ENCODE peak calls at places on chromosome 15, in five cellular contexts. W is HepG2, J is A549, T is K562, I is H1. L is an unnamed sample.
A peak's percentile ranks its signal among the peaks of the same experiment; 100 is the strongest.

GRCh38 chr15:84022516-84022915 is 213.1 kb upstream of the GOLGA6L4 start:
- DNase-seq in I (no peak), W (no peak), J (no peak), T (no peak), L (no peak)

GRCh38 chr15:68676011-68676605 is 97.3 kb downstream of the CORO2B start:
- DNase-seq in T (no peak), I (no peak), J (peak; percentile 27), W (no peak), L (no peak)

GRCh38 chr15:89021224-89021623 is 67.0 kb upstream of the ABHD2 start:
- DNase-seq in J (no peak), I (no peak), W (no peak), T (no peak), L (no peak)

GRCh38 chr15:57923750-57924149 is 141.8 kb downstream of the ALDH1A2 start:
- DNase-seq in J (no peak), T (no peak), W (no peak), I (no peak), L (no peak)

GRCh38 chr15:95931619-95932018 is 398.9 kb upstream of the NR2F2 start:
- DNase-seq in J (no peak), W (no peak), T (no peak), I (no peak), L (no peak)

GRCh38 chr15:40014390-40014789 is 24.6 kb downstream of the SRP14 start:
- DNase-seq in T (no peak), W (no peak), J (no peak), I (no peak), L (no peak)

GRCh38 chr15:52360229-52361203 is 64.9 kb upstream of the MYO5C start:
- DNase-seq in W (no peak), T (no peak), J (no peak), I (no peak), L (no peak)

GRCh38 chr15:75928680-75929608 is 25.3 kb downstream of the FBXO22 start:
- DNase-seq in J (peak; percentile 75), T (peak; percentile 28), I (no peak), W (peak; percentile 20), L (no peak)

GRCh38 chr15:44536298-44536961 is 517 bp upstream of the EIF3J start:
- DNase-seq in J (no peak), T (peak; percentile 85), I (peak; percentile 76), W (peak; percentile 77), L (no peak)

GRCh38 chr15:76196949-76197315 is 114.3 kb downstream of the ETFA start:
- DNase-seq in J (no peak), T (no peak), I (no peak), W (no peak), L (no peak)

GRCh38 chr15:32781781-32782180 is 64.0 kb downstream of the GREM1 start:
- DNase-seq in T (no peak), W (no peak), J (no peak), I (no peak), L (no peak)

GRCh38 chr15:101037090-101037830 is 118.1 kb downstream of the LRRK1 start:
- DNase-seq in J (no peak), W (no peak), T (no peak), I (no peak), L (no peak)

GRCh38 chr15:51132384-51133139 is 37.9 kb upstream of the TNFAIP8L3 start:
- DNase-seq in J (peak; percentile 69), I (no peak), W (peak; percentile 28), T (peak; percentile 51), L (no peak)

GRCh38 chr15:93495799-93496637 is 407.0 kb upstream of the RGMA start:
- DNase-seq in W (no peak), J (no peak), T (no peak), I (no peak), L (no peak)

GRCh38 chr15:31501074-31501473 is 174.4 kb downstream of the KLF13 start:
- DNase-seq in W (no peak), J (no peak), T (no peak), I (no peak), L (no peak)

GRCh38 chr15:34984884-34985630 is 3.0 kb downstream of the ZNF770 start:
- DNase-seq in J (no peak), T (no peak), I (no peak), W (peak; percentile 44), L (no peak)

GRCh38 chr15:59290311-59291213 is 82.1 kb downstream of the MYO1E start:
- DNase-seq in T (no peak), W (no peak), J (no peak), I (no peak), L (no peak)
- TF ChIP-seq HDAC2 in T (no peak), W (no peak), J (no peak), I (no peak), L (no peak)

DNA sequence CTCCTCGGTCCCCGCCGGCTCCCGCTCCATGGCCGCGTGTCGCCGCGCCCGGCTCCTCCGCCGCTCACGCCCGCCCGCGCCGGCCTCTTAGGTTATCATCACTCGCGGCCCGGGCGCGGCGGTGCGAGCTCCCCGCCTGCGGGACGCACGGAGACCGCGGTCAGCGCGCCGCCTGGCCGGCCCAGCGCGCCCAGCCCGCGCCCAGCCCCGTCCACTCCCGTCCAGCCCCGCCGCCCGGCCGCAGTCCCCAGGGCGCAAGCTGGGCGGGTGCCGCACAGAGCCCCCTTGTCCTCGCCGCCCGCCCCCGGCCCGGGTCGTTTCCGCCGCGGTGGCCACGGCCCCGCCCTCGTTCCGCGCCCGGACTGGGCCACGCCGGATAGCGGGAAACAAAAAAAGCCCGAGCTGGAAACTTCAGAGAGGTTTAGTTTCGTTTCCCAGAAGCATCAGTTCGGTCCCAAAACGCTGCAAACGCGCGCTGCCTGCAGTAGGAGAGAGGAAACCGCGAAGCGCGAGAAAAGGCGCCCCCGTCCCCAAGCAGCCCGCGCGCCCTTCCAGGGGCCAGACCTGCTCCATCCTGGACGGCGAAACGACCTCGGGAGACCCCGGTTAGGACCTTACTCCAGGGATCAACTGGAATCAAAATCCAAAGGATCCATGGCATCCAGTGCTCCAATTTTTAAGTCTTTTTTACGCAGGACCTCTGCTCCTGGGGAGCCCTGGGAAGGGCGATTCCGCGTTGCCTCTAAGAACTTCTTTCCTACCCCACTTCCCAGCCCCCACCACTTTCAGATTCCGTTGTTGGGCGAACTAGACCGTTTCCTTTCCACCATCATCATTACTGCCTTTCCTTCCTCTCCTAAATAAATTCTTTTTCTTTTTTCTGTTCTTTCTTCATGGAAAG is at the start of gene ATP10A:
- DNase-seq in J (peak; percentile 29), W (no peak), I (no peak), T (no peak), L (no peak)
- TF ChIP-seq HDAC2 in J (peak; percentile 82), W (no peak), I (no peak), T (no peak), L (no peak)

GRCh38 chr15:78247895-78248294 is 13.5 kb upstream of the ACSBG1 start:
- DNase-seq in T (no peak), W (no peak), I (no peak), J (no peak), L (no peak)
- TF ChIP-seq HDAC2 in T (no peak), W (no peak), I (no peak), J (no peak), L (no peak)

DNA sequence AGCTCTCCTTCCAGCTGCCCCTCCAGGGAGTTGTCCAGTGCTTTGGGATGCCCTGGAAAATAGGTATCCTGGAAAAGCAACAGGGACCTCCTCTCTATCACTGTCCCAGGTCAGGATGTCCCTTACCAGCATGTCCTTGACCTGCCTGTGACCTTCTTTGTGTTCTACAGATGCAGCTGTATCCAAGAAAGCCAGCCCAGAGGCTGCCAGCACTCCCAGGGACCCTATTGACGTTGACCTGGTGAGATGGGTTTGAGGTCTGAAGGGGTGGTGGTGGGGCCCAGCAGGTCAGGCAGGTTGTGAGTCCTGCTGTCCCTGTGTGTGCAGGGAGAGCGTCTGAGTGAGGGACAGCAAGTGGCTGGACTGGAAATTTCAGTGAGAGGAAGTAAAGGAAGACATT is 30.2 kb downstream of the PML start:
- DNase-seq in T (no peak), I (no peak), J (no peak), W (no peak), L (no peak)
- TF ChIP-seq HDAC2 in T (no peak), I (no peak), J (no peak), W (no peak), L (no peak)

DNA sequence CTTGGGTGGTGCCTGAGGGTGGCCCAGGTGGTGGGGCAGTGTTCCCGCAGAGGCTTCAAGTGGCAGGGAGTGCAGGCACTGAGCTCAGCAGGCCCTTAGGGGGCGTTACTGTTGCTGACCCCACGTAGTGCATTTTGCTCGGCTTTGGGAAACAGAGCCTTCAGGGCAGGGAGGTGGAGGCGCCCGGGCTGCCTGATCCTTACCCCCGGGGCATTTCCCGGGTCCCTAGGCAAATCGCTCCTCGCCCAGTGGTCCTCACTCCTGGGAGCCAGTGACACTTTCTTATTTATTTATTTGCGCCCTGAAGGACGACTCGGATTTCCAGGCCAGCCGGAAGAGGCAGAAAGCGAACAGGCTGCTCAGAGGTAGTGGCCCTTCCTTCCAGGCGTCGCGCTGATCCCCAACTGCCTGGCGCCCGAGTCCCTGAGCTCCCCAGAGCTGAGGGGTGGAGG is 10.1 kb upstream of the FOXB1 start:
- DNase-seq in T (no peak), W (no peak), J (no peak), I (no peak), L (no peak)
- TF ChIP-seq HDAC2 in T (no peak), W (no peak), J (no peak), I (no peak), L (no peak)

GRCh38 chr15:28919201-28919627 is 33.4 kb downstream of the APBA2 start:
- DNase-seq in J (peak; percentile 43), I (no peak), T (no peak), W (no peak), L (no peak)
- TF ChIP-seq HDAC2 in J (no peak), I (no peak), T (no peak), W (no peak), L (no peak)

DNA sequence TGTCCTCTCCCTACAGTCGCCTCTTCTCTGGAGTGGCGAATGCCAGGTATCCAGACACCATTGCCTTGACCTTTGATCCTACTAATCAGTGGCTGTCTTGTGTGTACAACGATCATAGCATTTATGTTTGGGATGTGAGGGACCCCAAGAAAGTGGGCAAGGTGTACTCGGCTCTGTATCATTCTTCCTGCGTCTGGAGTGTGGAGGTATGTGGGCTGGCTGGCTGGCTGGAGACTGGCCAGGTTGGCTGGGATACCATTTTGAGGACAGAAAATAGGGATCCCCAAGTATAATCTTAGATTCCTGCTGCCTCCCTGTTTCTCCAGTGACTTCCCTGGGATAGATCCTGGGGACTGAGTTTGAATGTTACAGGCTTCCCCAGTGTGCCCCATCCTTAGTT is 13.4 kb upstream of the JMJD7 start:
- DNase-seq in I (no peak), W (no peak), T (no peak), J (no peak), L (no peak)
- TF ChIP-seq HDAC2 in I (no peak), W (no peak), T (no peak), J (no peak), L (no peak)

L was measured in GM12878.